ENCODE peak calls at places on chromosome 11, in seven cellular contexts. One of them, this sample, is unnamed.

GRCh38 chr11:71153005-71153395 is 99.4 kb downstream of the SHANK2 start:
- DNase-seq in AG08395: peak
- DNase-seq in activated T-cell treated with anti-CD3 and anti-CD28 coated beads, Interleukin-2, amount 50 U/mL, for 4 hours: no peak
- DNase-seq in neural crest cell: no peak
- DNase-seq in nephron progenitor cell: peak
- DNase-seq in Caco-2: no peak
- DNase-seq in CD8-positive, alpha-beta memory T cell: no peak
- DNase-seq in this sample: peak

GRCh38 chr11:57325735-57326048 is 940 bp upstream of the TNKS1BP1 start:
- DNase-seq in AG08395: no peak
- DNase-seq in activated T-cell treated with anti-CD3 and anti-CD28 coated beads, Interleukin-2, amount 50 U/mL, for 4 hours: no peak
- DNase-seq in neural crest cell: no peak
- DNase-seq in nephron progenitor cell: no peak
- DNase-seq in Caco-2: no peak
- DNase-seq in CD8-positive, alpha-beta memory T cell: no peak
- DNase-seq in this sample: peak

GRCh38 chr11:95104916-95105315 is 15.3 kb downstream of the ENDOD1 start:
- DNase-seq in AG08395: no peak
- DNase-seq in activated T-cell treated with anti-CD3 and anti-CD28 coated beads, Interleukin-2, amount 50 U/mL, for 4 hours: no peak
- DNase-seq in neural crest cell: no peak
- DNase-seq in nephron progenitor cell: no peak
- DNase-seq in Caco-2: no peak
- DNase-seq in CD8-positive, alpha-beta memory T cell: no peak
- DNase-seq in this sample: no peak

GRCh38 chr11:95134491-95134890 is 44.8 kb downstream of the ENDOD1 start:
- DNase-seq in AG08395: peak
- DNase-seq in activated T-cell treated with anti-CD3 and anti-CD28 coated beads, Interleukin-2, amount 50 U/mL, for 4 hours: no peak
- DNase-seq in neural crest cell: no peak
- DNase-seq in nephron progenitor cell: no peak
- DNase-seq in Caco-2: no peak
- DNase-seq in CD8-positive, alpha-beta memory T cell: no peak
- DNase-seq in this sample: no peak

GRCh38 chr11:118052581-118053206 is 24.2 kb upstream of the TMPRSS4 start:
- DNase-seq in AG08395: no peak
- DNase-seq in activated T-cell treated with anti-CD3 and anti-CD28 coated beads, Interleukin-2, amount 50 U/mL, for 4 hours: no peak
- DNase-seq in neural crest cell: no peak
- DNase-seq in nephron progenitor cell: no peak
- DNase-seq in Caco-2: no peak
- DNase-seq in CD8-positive, alpha-beta memory T cell: peak
- DNase-seq in this sample: no peak

GRCh38 chr11:5933116-5933515 is 8.9 kb upstream of the OR56A3 start:
- DNase-seq in AG08395: no peak
- DNase-seq in activated T-cell treated with anti-CD3 and anti-CD28 coated beads, Interleukin-2, amount 50 U/mL, for 4 hours: no peak
- DNase-seq in neural crest cell: no peak
- DNase-seq in nephron progenitor cell: no peak
- DNase-seq in Caco-2: no peak
- DNase-seq in CD8-positive, alpha-beta memory T cell: no peak
- DNase-seq in this sample: no peak

GRCh38 chr11:105148241-105148640 is 8.7 kb upstream of the CARD18 start:
- DNase-seq in AG08395: no peak
- DNase-seq in activated T-cell treated with anti-CD3 and anti-CD28 coated beads, Interleukin-2, amount 50 U/mL, for 4 hours: no peak
- DNase-seq in neural crest cell: no peak
- DNase-seq in nephron progenitor cell: no peak
- DNase-seq in Caco-2: no peak
- DNase-seq in CD8-positive, alpha-beta memory T cell: no peak
- DNase-seq in this sample: no peak

GRCh38 chr11:77821349-77821851 is 456 bp downstream of the AAMDC start:
- DNase-seq in AG08395: peak
- DNase-seq in activated T-cell treated with anti-CD3 and anti-CD28 coated beads, Interleukin-2, amount 50 U/mL, for 4 hours: peak
- DNase-seq in neural crest cell: no peak
- DNase-seq in nephron progenitor cell: peak
- DNase-seq in Caco-2: no peak
- DNase-seq in CD8-positive, alpha-beta memory T cell: no peak
- DNase-seq in this sample: no peak

GRCh38 chr11:131909426-131910200 is 539.2 kb downstream of the NTM start:
- DNase-seq in AG08395: peak
- DNase-seq in activated T-cell treated with anti-CD3 and anti-CD28 coated beads, Interleukin-2, amount 50 U/mL, for 4 hours: no peak
- DNase-seq in neural crest cell: no peak
- DNase-seq in nephron progenitor cell: no peak
- DNase-seq in Caco-2: no peak
- DNase-seq in CD8-positive, alpha-beta memory T cell: no peak
- DNase-seq in this sample: no peak

GRCh38 chr11:46249103-46249942 is 28.1 kb upstream of the CREB3L1 start:
- DNase-seq in AG08395: no peak
- DNase-seq in activated T-cell treated with anti-CD3 and anti-CD28 coated beads, Interleukin-2, amount 50 U/mL, for 4 hours: no peak
- DNase-seq in neural crest cell: no peak
- DNase-seq in nephron progenitor cell: no peak
- DNase-seq in Caco-2: no peak
- DNase-seq in CD8-positive, alpha-beta memory T cell: no peak
- DNase-seq in this sample: no peak

GRCh38 chr11:130124096-130124495 is 35.5 kb upstream of the ST14 start:
- DNase-seq in AG08395: peak
- DNase-seq in activated T-cell treated with anti-CD3 and anti-CD28 coated beads, Interleukin-2, amount 50 U/mL, for 4 hours: no peak
- DNase-seq in neural crest cell: no peak
- DNase-seq in nephron progenitor cell: no peak
- DNase-seq in Caco-2: peak
- DNase-seq in CD8-positive, alpha-beta memory T cell: no peak
- DNase-seq in this sample: peak

GRCh38 chr11:117187007-117187406 is 8.5 kb downstream of the SIDT2 start:
- DNase-seq in AG08395: no peak
- DNase-seq in activated T-cell treated with anti-CD3 and anti-CD28 coated beads, Interleukin-2, amount 50 U/mL, for 4 hours: no peak
- DNase-seq in neural crest cell: no peak
- DNase-seq in nephron progenitor cell: no peak
- DNase-seq in Caco-2: no peak
- DNase-seq in CD8-positive, alpha-beta memory T cell: no peak
- DNase-seq in this sample: no peak

GRCh38 chr11:62996271-62996670 is 11.5 kb upstream of the SLC22A6 start:
- DNase-seq in AG08395: no peak
- DNase-seq in activated T-cell treated with anti-CD3 and anti-CD28 coated beads, Interleukin-2, amount 50 U/mL, for 4 hours: no peak
- DNase-seq in neural crest cell: no peak
- DNase-seq in nephron progenitor cell: no peak
- DNase-seq in Caco-2: no peak
- DNase-seq in CD8-positive, alpha-beta memory T cell: no peak
- DNase-seq in this sample: no peak

GRCh38 chr11:87473174-87473573 is 435.4 kb downstream of the TMEM135 start:
- DNase-seq in AG08395: peak
- DNase-seq in activated T-cell treated with anti-CD3 and anti-CD28 coated beads, Interleukin-2, amount 50 U/mL, for 4 hours: no peak
- DNase-seq in neural crest cell: no peak
- DNase-seq in nephron progenitor cell: no peak
- DNase-seq in Caco-2: no peak
- DNase-seq in CD8-positive, alpha-beta memory T cell: no peak
- DNase-seq in this sample: peak

GRCh38 chr11:1557904-1558831 is 13.9 kb downstream of the DUSP8 start:
- DNase-seq in AG08395: peak
- DNase-seq in activated T-cell treated with anti-CD3 and anti-CD28 coated beads, Interleukin-2, amount 50 U/mL, for 4 hours: no peak
- DNase-seq in neural crest cell: no peak
- DNase-seq in nephron progenitor cell: no peak
- DNase-seq in Caco-2: no peak
- DNase-seq in CD8-positive, alpha-beta memory T cell: peak
- DNase-seq in this sample: peak

GRCh38 chr11:123366924-123367323 is 63.1 kb upstream of the GRAMD1B start:
- DNase-seq in AG08395: no peak
- DNase-seq in activated T-cell treated with anti-CD3 and anti-CD28 coated beads, Interleukin-2, amount 50 U/mL, for 4 hours: no peak
- DNase-seq in neural crest cell: no peak
- DNase-seq in nephron progenitor cell: no peak
- DNase-seq in Caco-2: no peak
- DNase-seq in CD8-positive, alpha-beta memory T cell: no peak
- DNase-seq in this sample: no peak

GRCh38 chr11:67648796-67649613 is 1.5 kb downstream of the ACY3 start:
- DNase-seq in AG08395: no peak
- DNase-seq in activated T-cell treated with anti-CD3 and anti-CD28 coated beads, Interleukin-2, amount 50 U/mL, for 4 hours: no peak
- DNase-seq in neural crest cell: no peak
- DNase-seq in nephron progenitor cell: no peak
- DNase-seq in Caco-2: no peak
- DNase-seq in CD8-positive, alpha-beta memory T cell: no peak
- DNase-seq in this sample: no peak

GRCh38 chr11:108498816-108499408 is 728 bp upstream of the POGLUT3 start:
- DNase-seq in AG08395: no peak
- DNase-seq in activated T-cell treated with anti-CD3 and anti-CD28 coated beads, Interleukin-2, amount 50 U/mL, for 4 hours: no peak
- DNase-seq in neural crest cell: no peak
- DNase-seq in nephron progenitor cell: peak
- DNase-seq in Caco-2: no peak
- DNase-seq in CD8-positive, alpha-beta memory T cell: no peak
- DNase-seq in this sample: no peak

GRCh38 chr11:2298795-2299747 is 2.6 kb downstream of the C11orf21 start:
- DNase-seq in AG08395: no peak
- DNase-seq in activated T-cell treated with anti-CD3 and anti-CD28 coated beads, Interleukin-2, amount 50 U/mL, for 4 hours: no peak
- DNase-seq in neural crest cell: no peak
- DNase-seq in nephron progenitor cell: peak
- DNase-seq in Caco-2: peak
- DNase-seq in CD8-positive, alpha-beta memory T cell: peak
- DNase-seq in this sample: no peak

GRCh38 chr11:47185305-47186075 is 744 bp downstream of the PACSIN3 start:
- DNase-seq in AG08395: peak
- DNase-seq in activated T-cell treated with anti-CD3 and anti-CD28 coated beads, Interleukin-2, amount 50 U/mL, for 4 hours: no peak
- DNase-seq in neural crest cell: no peak
- DNase-seq in nephron progenitor cell: peak
- DNase-seq in Caco-2: peak
- DNase-seq in CD8-positive, alpha-beta memory T cell: no peak
- DNase-seq in this sample: no peak

GRCh38 chr11:77386178-77386577 is 84.7 kb upstream of the GDPD4 start:
- DNase-seq in AG08395: no peak
- DNase-seq in activated T-cell treated with anti-CD3 and anti-CD28 coated beads, Interleukin-2, amount 50 U/mL, for 4 hours: no peak
- DNase-seq in neural crest cell: no peak
- DNase-seq in nephron progenitor cell: no peak
- DNase-seq in Caco-2: no peak
- DNase-seq in CD8-positive, alpha-beta memory T cell: no peak
- DNase-seq in this sample: no peak

GRCh38 chr11:88259431-88259830 is 78.1 kb downstream of the CTSC start:
- DNase-seq in AG08395: no peak
- DNase-seq in activated T-cell treated with anti-CD3 and anti-CD28 coated beads, Interleukin-2, amount 50 U/mL, for 4 hours: no peak
- DNase-seq in neural crest cell: no peak
- DNase-seq in nephron progenitor cell: no peak
- DNase-seq in Caco-2: no peak
- DNase-seq in CD8-positive, alpha-beta memory T cell: no peak
- DNase-seq in this sample: no peak

GRCh38 chr11:108501396-108501795 is 3.2 kb upstream of the POGLUT3 start:
- DNase-seq in AG08395: peak
- DNase-seq in activated T-cell treated with anti-CD3 and anti-CD28 coated beads, Interleukin-2, amount 50 U/mL, for 4 hours: no peak
- DNase-seq in neural crest cell: no peak
- DNase-seq in nephron progenitor cell: no peak
- DNase-seq in Caco-2: no peak
- DNase-seq in CD8-positive, alpha-beta memory T cell: no peak
- DNase-seq in this sample: no peak

GRCh38 chr11:79081441-79082124 is 359.2 kb downstream of the TENM4 start:
- DNase-seq in AG08395: no peak
- DNase-seq in activated T-cell treated with anti-CD3 and anti-CD28 coated beads, Interleukin-2, amount 50 U/mL, for 4 hours: no peak
- DNase-seq in neural crest cell: no peak
- DNase-seq in nephron progenitor cell: no peak
- DNase-seq in Caco-2: no peak
- DNase-seq in CD8-positive, alpha-beta memory T cell: no peak
- DNase-seq in this sample: peak

GRCh38 chr11:46977940-46978595 is 41.5 kb downstream of the CSTPP1 start:
- DNase-seq in AG08395: no peak
- DNase-seq in activated T-cell treated with anti-CD3 and anti-CD28 coated beads, Interleukin-2, amount 50 U/mL, for 4 hours: no peak
- DNase-seq in neural crest cell: no peak
- DNase-seq in nephron progenitor cell: no peak
- DNase-seq in Caco-2: no peak
- DNase-seq in CD8-positive, alpha-beta memory T cell: no peak
- DNase-seq in this sample: no peak

GRCh38 chr11:103862049-103862826 is 174.2 kb upstream of the DDI1 start:
- DNase-seq in AG08395: no peak
- DNase-seq in activated T-cell treated with anti-CD3 and anti-CD28 coated beads, Interleukin-2, amount 50 U/mL, for 4 hours: no peak
- DNase-seq in neural crest cell: no peak
- DNase-seq in nephron progenitor cell: peak
- DNase-seq in Caco-2: no peak
- DNase-seq in CD8-positive, alpha-beta memory T cell: no peak
- DNase-seq in this sample: no peak

GRCh38 chr11:84740050-84740449 is 887.1 kb downstream of the DLG2 start:
- DNase-seq in AG08395: no peak
- DNase-seq in activated T-cell treated with anti-CD3 and anti-CD28 coated beads, Interleukin-2, amount 50 U/mL, for 4 hours: no peak
- DNase-seq in neural crest cell: no peak
- DNase-seq in nephron progenitor cell: no peak
- DNase-seq in Caco-2: no peak
- DNase-seq in CD8-positive, alpha-beta memory T cell: no peak
- DNase-seq in this sample: no peak

GRCh38 chr11:91081440-91082088 is 858.7 kb upstream of the CHORDC1 start:
- DNase-seq in AG08395: no peak
- DNase-seq in activated T-cell treated with anti-CD3 and anti-CD28 coated beads, Interleukin-2, amount 50 U/mL, for 4 hours: no peak
- DNase-seq in neural crest cell: no peak
- DNase-seq in nephron progenitor cell: no peak
- DNase-seq in Caco-2: no peak
- DNase-seq in CD8-positive, alpha-beta memory T cell: no peak
- DNase-seq in this sample: peak

GRCh38 chr11:11968511-11969280 is 39.7 kb downstream of the DKK3 start:
- DNase-seq in AG08395: peak
- DNase-seq in activated T-cell treated with anti-CD3 and anti-CD28 coated beads, Interleukin-2, amount 50 U/mL, for 4 hours: no peak
- DNase-seq in neural crest cell: no peak
- DNase-seq in nephron progenitor cell: no peak
- DNase-seq in Caco-2: no peak
- DNase-seq in CD8-positive, alpha-beta memory T cell: no peak
- DNase-seq in this sample: no peak

GRCh38 chr11:2102883-2103213 is 36.3 kb downstream of the IGF2 start:
- DNase-seq in AG08395: no peak
- DNase-seq in activated T-cell treated with anti-CD3 and anti-CD28 coated beads, Interleukin-2, amount 50 U/mL, for 4 hours: no peak
- DNase-seq in neural crest cell: no peak
- DNase-seq in nephron progenitor cell: no peak
- DNase-seq in Caco-2: no peak
- DNase-seq in CD8-positive, alpha-beta memory T cell: no peak
- DNase-seq in this sample: no peak

GRCh38 chr11:123197711-123198110 is 2.7 kb upstream of the CLMP start:
- DNase-seq in AG08395: peak
- DNase-seq in activated T-cell treated with anti-CD3 and anti-CD28 coated beads, Interleukin-2, amount 50 U/mL, for 4 hours: no peak
- DNase-seq in neural crest cell: no peak
- DNase-seq in nephron progenitor cell: no peak
- DNase-seq in Caco-2: no peak
- DNase-seq in CD8-positive, alpha-beta memory T cell: no peak
- DNase-seq in this sample: peak

This sample was measured in kidney epithelial cell.